ENCODE peak calls at places on chromosomes 13 and 19, in four cellular contexts. Z is mesendoderm, W is IMR-90, Y is H9. G is an unnamed sample.

GRCh38 chr19:32581704-32582164 is 744 bp downstream of the PDCD5 start:
- DNase-seq in Z (peak), W (peak), Y (peak), G (peak)

GRCh38 chr13:99639126-99639525 is 137.9 kb downstream of the TM9SF2 start:
- DNase-seq in Y (no peak), Z (no peak), W (no peak), G (no peak)

GRCh38 chr13:74554581-74555290 is 420.5 kb upstream of the KLF12 start:
- DNase-seq in W (no peak), Y (no peak), Z (no peak), G (no peak)

GRCh38 chr19:57850553-57851017 is 926 bp downstream of the ZNF587 start:
- DNase-seq in Z (peak), Y (peak), W (peak), G (peak)

GRCh38 chr13:41756198-41756885 is 204.6 kb downstream of the VWA8 start:
- DNase-seq in Y (no peak), Z (no peak), W (no peak), G (no peak)

GRCh38 chr13:38103851-38104250 is 234.3 kb upstream of the TRPC4 start:
- DNase-seq in Y (no peak), W (no peak), Z (no peak), G (no peak)

GRCh38 chr13:21413013-21413412 is 46.1 kb downstream of the ZDHHC20 start:
- DNase-seq in W (peak), Y (no peak), Z (no peak), G (no peak)

GRCh38 chr19:45113628-45114027 is 20.6 kb downstream of the PPP1R37 start:
- DNase-seq in W (no peak), Y (no peak), Z (no peak), G (no peak)

GRCh38 chr19:17618919-17619318 is 63.5 kb downstream of the COLGALT1 start:
- DNase-seq in Y (no peak), W (no peak), Z (no peak), G (no peak)

GRCh38 chr19:10079031-10079453 is 7.1 kb upstream of the SHFL start:
- DNase-seq in Z (no peak), W (no peak), Y (no peak), G (no peak)

GRCh38 chr19:10431943-10432735 is 11.8 kb downstream of the PDE4A start:
- DNase-seq in W (no peak), Z (peak), Y (peak), G (peak)

GRCh38 chr13:41939403-41939802 is 21.5 kb downstream of the VWA8 start:
- DNase-seq in Z (no peak), W (no peak), Y (no peak), G (no peak)

GRCh38 chr19:8629996-8630683 is at the start of gene NFILZ:
- DNase-seq in Z (no peak), Y (no peak), W (no peak), G (no peak)

GRCh38 chr19:3175761-3176714 is 2.5 kb upstream of the S1PR4 start:
- DNase-seq in Z (no peak), W (peak), Y (no peak), G (peak)

GRCh38 chr19:18102916-18103542 is 5.5 kb downstream of the MAST3 start:
- DNase-seq in W (no peak), Y (no peak), Z (no peak), G (no peak)

GRCh38 chr19:28424041-28424440 is 788.9 kb downstream of the UQCRFS1 start:
- DNase-seq in Z (peak), W (no peak), Y (peak), G (no peak)

GRCh38 chr13:21529102-21529893 is 70.2 kb upstream of the ZDHHC20 start:
- DNase-seq in Y (no peak), Z (no peak), W (no peak), G (no peak)

GRCh38 chr19:30161770-30162169 is 210.4 kb upstream of the ZNF536 start:
- DNase-seq in Y (no peak), W (no peak), Z (no peak), G (no peak)

GRCh38 chr19:8575467-8575997 is 1.7 kb downstream of the MYO1F start:
- DNase-seq in Z (peak), Y (peak), W (peak), G (no peak)

GRCh38 chr13:99153219-99153618 is 47.4 kb upstream of the UBAC2 start:
- DNase-seq in W (no peak), Z (no peak), Y (no peak), G (no peak)

GRCh38 chr13:21717817-21718216 is 46.9 kb downstream of the FGF9 start:
- DNase-seq in W (no peak), Y (peak), Z (peak), G (no peak)

GRCh38 chr19:16441661-16442071 is 30.1 kb downstream of the EPS15L1 start:
- DNase-seq in W (no peak), Z (peak), Y (peak), G (peak)

GRCh38 chr19:4088065-4088679 is 21.5 kb upstream of the ZBTB7A start:
- DNase-seq in W (no peak), Y (no peak), Z (no peak), G (no peak)

GRCh38 chr19:38527466-38528136 is 90.2 kb downstream of the MAP4K1 start:
- DNase-seq in Z (peak), Y (peak), W (no peak), G (no peak)

GRCh38 chr13:28022848-28023518 is 34.5 kb upstream of the URAD start:
- DNase-seq in Z (peak), Y (peak), W (peak), G (no peak)

DNA sequence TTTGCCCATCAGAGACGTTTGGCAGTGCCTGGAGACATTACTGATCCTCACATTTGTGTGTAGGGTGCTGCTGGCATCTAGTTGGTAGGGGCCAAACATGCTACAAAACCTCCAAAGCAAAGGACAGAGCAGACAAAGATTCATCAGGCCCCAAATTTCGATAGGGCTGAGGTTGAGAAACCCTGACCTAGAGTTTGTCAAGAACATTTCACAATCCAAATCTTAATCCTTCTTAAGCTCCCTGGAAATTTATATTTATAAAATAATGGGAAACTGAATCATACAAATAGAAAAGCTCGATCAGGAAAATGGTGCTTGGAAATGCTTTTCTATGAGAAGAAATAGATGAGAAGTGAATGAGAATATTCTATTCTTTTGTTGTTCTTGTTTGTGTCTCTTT is 273.6 kb downstream of the DCT start:
- DNase-seq in W (no peak), Z (no peak), Y (no peak), G (no peak)
- H3K18ac ChIP-seq in W (no peak), Z (no peak), Y (no peak), G (no peak)

GRCh38 chr13:110337287-110337686 is 30.2 kb downstream of the COL4A2 start:
- DNase-seq in Y (no peak), Z (no peak), W (no peak), G (no peak)
- H2BK120ac ChIP-seq in Y (no peak), Z (no peak), W (peak), G (no peak)

DNA sequence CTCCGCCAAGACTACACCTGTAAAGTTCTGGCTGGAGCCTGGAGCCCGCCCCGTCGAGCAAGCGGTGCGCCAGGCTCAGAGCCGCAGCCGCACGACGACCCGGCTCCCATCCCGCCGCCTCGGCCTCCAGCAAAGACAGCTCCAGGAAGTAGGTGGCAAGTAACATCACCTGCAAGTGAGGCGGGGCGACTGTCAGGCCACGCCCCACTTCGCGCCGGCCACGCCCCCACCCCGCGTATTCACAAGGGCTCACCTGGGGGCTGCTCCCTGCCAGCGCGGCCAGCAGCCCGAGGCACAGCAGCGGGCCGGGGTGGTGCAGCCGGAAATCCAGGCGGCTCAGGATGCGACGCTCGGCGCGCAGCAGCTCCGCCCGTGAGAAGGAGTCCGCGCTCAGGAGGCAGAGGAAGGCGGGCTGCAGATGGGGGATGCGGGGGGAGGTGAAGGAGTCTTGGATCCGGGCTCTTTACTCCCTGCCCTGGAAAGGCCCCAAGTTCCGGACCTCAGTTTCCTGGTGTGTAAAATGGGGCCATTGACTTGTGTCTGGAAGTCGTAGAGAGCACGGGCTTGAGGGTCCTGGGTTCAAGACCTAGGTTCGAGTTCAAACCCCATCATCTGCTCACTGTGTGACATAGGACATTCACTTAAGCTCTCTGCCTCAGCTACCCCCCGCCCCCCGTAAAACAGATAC is 3.2 kb downstream of the CCNP start:
- DNase-seq in W (no peak), Z (peak), Y (peak), G (no peak)
- H3K18ac ChIP-seq in W (no peak), Z (no peak), Y (no peak), G (peak)

GRCh38 chr19:42172261-42172660 is 40.0 kb upstream of the POU2F2 start:
- DNase-seq in Y (no peak), Z (no peak), W (no peak), G (no peak)
- H2BK120ac ChIP-seq in Y (no peak), Z (no peak), W (no peak), G (no peak)

GRCh38 chr19:5434351-5434917 is 20.8 kb upstream of the ZNRF4 start:
- DNase-seq in Y (no peak), W (no peak), Z (peak), G (no peak)
- H3K18ac ChIP-seq in Y (no peak), W (no peak), Z (no peak), G (no peak)

DNA sequence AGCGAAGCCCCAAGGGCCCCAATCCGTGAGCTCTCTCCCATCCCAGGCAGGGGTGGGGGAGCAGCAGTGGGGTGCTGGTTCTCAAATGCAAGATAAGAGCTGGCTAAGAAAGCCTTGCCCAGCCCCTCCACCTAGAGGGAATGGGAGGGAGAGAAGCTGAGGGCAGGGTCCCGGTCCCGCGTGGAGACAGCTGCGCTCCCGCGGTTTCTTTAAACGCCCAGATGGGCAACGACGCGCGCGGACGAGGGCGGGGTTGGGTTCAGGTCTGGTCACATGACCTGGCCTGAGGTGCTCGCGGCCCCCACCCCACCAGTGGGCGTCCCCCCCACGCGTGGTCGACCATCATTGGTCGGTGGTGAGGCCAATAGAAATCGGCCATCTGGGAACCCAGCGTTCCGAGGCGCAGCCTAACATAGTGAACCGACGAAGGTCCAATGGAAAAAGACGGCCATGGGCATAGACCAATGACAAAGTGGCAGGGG is 314 bp upstream of the CALR start:
- DNase-seq in W (peak), Y (peak), Z (peak), G (peak)
- H2BK120ac ChIP-seq in W (peak), Y (no peak), Z (no peak), G (no peak)

DNA sequence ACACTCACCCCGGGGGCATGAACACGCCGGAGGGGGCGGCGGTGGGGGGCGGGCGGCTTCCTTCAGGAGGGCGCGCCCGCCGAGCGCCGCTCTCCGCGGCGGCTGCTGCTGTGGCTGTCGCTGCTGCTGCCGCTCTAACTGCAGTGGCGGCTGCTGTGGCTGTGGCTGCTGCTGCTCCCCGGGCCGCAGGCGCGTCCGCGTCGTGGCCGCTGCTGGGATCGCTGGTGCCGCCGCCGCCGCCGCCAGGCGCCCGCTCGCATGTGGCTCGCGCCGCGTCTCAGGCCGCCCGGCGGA is at the start of gene BBC3:
- DNase-seq in Z (no peak), Y (no peak), W (no peak), G (no peak)
- H3K18ac ChIP-seq in Z (peak), Y (peak), W (peak), G (peak)

GRCh38 chr19:50433201-50434180 is 799 bp downstream of the MYBPC2 start:
- DNase-seq in Z (no peak), W (no peak), Y (no peak), G (no peak)

GRCh38 chr19:50432221-50432626 is 468 bp upstream of the MYBPC2 start:
- DNase-seq in Y (no peak), Z (peak), W (no peak), G (peak)

GRCh38 chr19:50431343-50432220 is 1.1 kb upstream of the MYBPC2 start:
- DNase-seq in Z (peak), Y (peak), W (peak), G (peak)

GRCh38 chr19:50430888-50431342 is 1.8 kb upstream of the MYBPC2 start:
- DNase-seq in Z (no peak), W (no peak), Y (no peak), G (no peak)

DNA sequence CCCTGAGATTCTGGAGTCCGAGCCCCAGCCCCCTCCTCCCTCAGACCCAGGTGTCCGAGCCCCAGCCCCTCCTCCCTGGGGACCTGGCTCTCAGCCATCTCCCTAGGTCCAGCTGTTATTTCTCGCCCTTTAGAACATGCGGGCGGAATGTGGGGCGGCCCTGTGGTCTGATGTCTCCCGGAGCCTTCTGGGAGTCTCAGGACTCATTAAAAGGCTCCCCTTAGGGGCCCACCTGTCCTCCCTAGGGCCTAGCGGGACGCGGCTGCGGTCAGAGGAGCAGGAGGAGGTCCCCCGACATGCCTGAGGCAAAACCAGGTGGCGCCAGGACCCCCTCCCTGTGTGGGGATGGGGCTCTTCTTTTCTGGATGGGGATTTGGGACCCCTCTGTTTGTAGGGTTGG is at the start of gene MYBPC2:
- DNase-seq in W (no peak), Y (no peak), Z (no peak), G (no peak)
- H2BK120ac ChIP-seq in W (no peak), Y (no peak), Z (no peak), G (peak)